ENCODE peak calls at places on chromosomes 5 and 9, in eight cellular contexts. K is prostate gland, G is tibial nerve, A is A549, Q is ovary, H is uterus, Y is heart left ventricle, E is NB4. X is an unnamed sample.

GRCh38 chr5:165201364-165202143 is 1696.1 kb downstream of the MAT2B start:
- DNase-seq in K (no peak), G (no peak), A (no peak), Q (no peak), H (no peak), Y (no peak), E (peak; percentile 89), X (no peak)

GRCh38 chr5:169626779-169627178 is 10.3 kb upstream of the DOCK2 start:
- DNase-seq in K (no peak), G (no peak), A (peak; percentile 30), Q (no peak), H (no peak), Y (no peak), E (no peak), X (no peak)

GRCh38 chr5:142540774-142541466 is 145.0 kb downstream of the FGF1 start:
- DNase-seq in K (no peak), G (peak; percentile 17), A (no peak), Q (no peak), H (peak; percentile 32), Y (peak; percentile 71), E (no peak), X (no peak)

GRCh38 chr5:68378204-68378830 is 162.8 kb downstream of the PIK3R1 start:
- DNase-seq in K (no peak), G (no peak), A (no peak), Q (no peak), H (no peak), Y (no peak), E (peak; percentile 71), X (no peak)

GRCh38 chr9:134234001-134234660 is 69.8 kb upstream of the RNU6ATAC start:
- DNase-seq in K (peak; percentile 82), G (no peak), A (no peak), Q (no peak), H (no peak), Y (no peak), E (no peak), X (no peak)

GRCh38 chr5:177364159-177364962 is 6.6 kb downstream of the RGS14 start:
- DNase-seq in K (no peak), G (no peak), A (no peak), Q (no peak), H (no peak), Y (no peak), E (no peak), X (no peak)

GRCh38 chr5:168734119-168734518 is 155.0 kb upstream of the PANK3 start:
- DNase-seq in K (no peak), G (no peak), A (no peak), Q (no peak), H (no peak), Y (no peak), E (no peak), X (no peak)

GRCh38 chr5:74386571-74387334 is 253.8 kb downstream of the ENC1 start:
- DNase-seq in K (no peak), G (no peak), A (no peak), Q (no peak), H (no peak), Y (no peak), E (no peak), X (no peak)

GRCh38 chr5:33824516-33825195 is 67.1 kb downstream of the ADAMTS12 start:
- DNase-seq in K (no peak), G (no peak), A (no peak), Q (no peak), H (no peak), Y (no peak), E (peak; percentile 32), X (no peak)

GRCh38 chr5:164352695-164353094 is 847.3 kb downstream of the MAT2B start:
- DNase-seq in K (no peak), G (no peak), A (no peak), Q (no peak), H (no peak), Y (no peak), E (no peak), X (no peak)

DNA sequence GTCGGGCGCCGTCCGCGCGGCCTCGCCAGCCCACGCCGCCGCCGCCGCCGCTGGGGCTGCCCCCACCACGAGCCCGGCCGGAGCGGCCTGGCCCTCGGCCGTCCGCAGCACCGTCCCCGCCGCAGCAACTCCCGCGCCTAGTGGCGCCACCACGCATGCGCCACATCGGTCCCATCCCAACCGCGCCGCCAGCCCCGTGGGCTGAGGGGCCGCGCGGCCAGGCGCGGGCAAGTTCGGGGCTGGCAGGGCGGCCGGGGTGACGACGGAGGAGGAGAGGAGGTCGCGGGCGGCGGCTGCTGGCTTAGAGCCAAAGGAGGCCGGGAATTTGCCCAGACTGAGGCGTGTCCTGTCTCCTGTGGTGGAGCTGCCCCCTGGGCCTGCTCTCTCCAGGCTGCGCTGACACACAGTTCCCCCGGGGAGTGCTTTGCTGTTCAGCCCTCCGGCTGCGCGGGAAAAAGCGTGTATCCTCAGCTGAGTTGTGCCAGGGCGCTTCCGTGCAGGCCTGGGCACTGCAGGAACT is at the start of gene TUSC1:
- DNase-seq in K (peak; percentile 74), G (peak; percentile 54), A (peak; percentile 70), Q (peak; percentile 90), H (peak; percentile 86), Y (peak; percentile 83), E (no peak), X (peak; percentile 78)
- TF ChIP-seq POLR2A in K (peak; percentile 36), G (peak; percentile 55), A (peak; percentile 39), Q (peak; percentile 66), H (peak; percentile 51), Y (peak; percentile 38), E (no peak), X (peak; percentile 33)

GRCh38 chr9:109249615-109250014 is 71.2 kb downstream of the EPB41L4B start:
- DNase-seq in K (no peak), G (no peak), A (no peak), Q (no peak), H (no peak), Y (no peak), E (no peak), X (no peak)

GRCh38 chr9:109247228-109247627 is 73.6 kb downstream of the EPB41L4B start:
- DNase-seq in K (no peak), G (no peak), A (no peak), Q (no peak), H (no peak), Y (no peak), E (no peak), X (no peak)

GRCh38 chr9:109246533-109246932 is 74.3 kb downstream of the EPB41L4B start:
- DNase-seq in K (no peak), G (no peak), A (no peak), Q (no peak), H (no peak), Y (no peak), E (no peak), X (no peak)

GRCh38 chr9:109250311-109250741 is 70.5 kb downstream of the EPB41L4B start:
- DNase-seq in K (no peak), G (no peak), A (no peak), Q (no peak), H (no peak), Y (no peak), E (no peak), X (no peak)

GRCh38 chr9:109248133-109248581 is 72.7 kb downstream of the EPB41L4B start:
- DNase-seq in K (no peak), G (no peak), A (peak; percentile 43), Q (no peak), H (no peak), Y (no peak), E (no peak), X (no peak)
- TF ChIP-seq POLR2A in K (no peak), G (no peak), A (no peak), Q (no peak), H (no peak), Y (no peak), E (no peak), X (no peak)

GRCh38 chr5:67014191-67014590 is 182.4 kb downstream of the CD180 start:
- DNase-seq in K (no peak), G (no peak), A (no peak), Q (no peak), H (no peak), Y (no peak), E (no peak), X (no peak)

GRCh38 chr5:67013719-67014118 is 182.9 kb downstream of the CD180 start:
- DNase-seq in K (no peak), G (no peak), A (no peak), Q (no peak), H (no peak), Y (no peak), E (no peak), X (no peak)

GRCh38 chr5:67012241-67012640 is 184.4 kb downstream of the CD180 start:
- DNase-seq in K (no peak), G (no peak), A (no peak), Q (no peak), H (no peak), Y (no peak), E (no peak), X (no peak)

GRCh38 chr5:67015577-67016290 is 180.9 kb downstream of the CD180 start:
- DNase-seq in K (no peak), G (no peak), A (no peak), Q (no peak), H (peak; percentile 32), Y (no peak), E (no peak), X (no peak)

DNA sequence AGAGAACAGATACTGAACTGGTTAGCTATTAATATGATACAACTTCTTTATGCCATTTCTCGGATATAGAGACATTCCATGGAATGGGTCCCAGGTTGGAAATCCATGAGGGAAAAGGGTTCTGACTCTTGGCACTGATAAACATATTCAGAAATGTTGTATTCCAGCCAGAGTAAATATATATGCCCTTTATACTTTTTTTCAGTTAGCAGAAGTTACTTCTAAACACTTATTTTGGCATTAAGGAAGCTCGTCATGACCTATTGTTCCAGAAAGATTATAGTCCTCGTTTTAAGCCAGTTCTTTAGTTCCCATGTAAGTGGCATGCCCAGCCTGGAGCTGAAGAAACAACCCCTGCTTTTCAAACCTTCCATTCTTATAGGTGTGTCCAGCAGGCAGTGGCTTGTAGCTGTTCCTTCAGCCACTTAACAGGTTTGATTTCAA is 181.6 kb downstream of the CD180 start:
- DNase-seq in K (peak; percentile 27), G (no peak), A (no peak), Q (no peak), H (no peak), Y (no peak), E (no peak), X (no peak)
- TF ChIP-seq POLR2A in K (no peak), G (no peak), A (no peak), Q (no peak), H (no peak), Y (peak; percentile 28), E (no peak), X (no peak)

GRCh38 chr9:19378154-19378553 is 1.9 kb downstream of the RPS6 start:
- DNase-seq in K (no peak), G (no peak), A (no peak), Q (no peak), H (no peak), Y (no peak), E (peak; percentile 56), X (peak; percentile 32)

GRCh38 chr9:19379697-19380046 is 364 bp downstream of the RPS6 start:
- DNase-seq in K (no peak), G (peak; percentile 18), A (no peak), Q (no peak), H (no peak), Y (no peak), E (no peak), X (no peak)

GRCh38 chr9:19376931-19377330 is 3.1 kb downstream of the RPS6 start:
- DNase-seq in K (no peak), G (no peak), A (no peak), Q (no peak), H (no peak), Y (no peak), E (no peak), X (no peak)

GRCh38 chr9:19378647-19379046 is 1.4 kb downstream of the RPS6 start:
- DNase-seq in K (no peak), G (no peak), A (no peak), Q (no peak), H (no peak), Y (no peak), E (peak; percentile 49), X (no peak)

GRCh38 chr9:19379283-19379682 is 753 bp downstream of the RPS6 start:
- DNase-seq in K (no peak), G (no peak), A (no peak), Q (no peak), H (no peak), Y (no peak), E (peak; percentile 46), X (peak; percentile 69)
- TF ChIP-seq POLR2A in K (no peak), G (no peak), A (no peak), Q (no peak), H (no peak), Y (no peak), E (no peak), X (no peak)

X was measured in erythroblast.